ENCODE peak calls at places on chromosomes 13 and 19, in ten cellular contexts. F, V, M, U, K, X, Q, W, Z and D are unnamed samples.

GRCh38 chr13:74114202-74114601 is 20.0 kb downstream of the KLF12 start:
- DNase-seq in W (no peak), F (no peak), Z (no peak), Q (no peak), U (no peak), V (peak), M (no peak), K (no peak), X (no peak), D (no peak)

GRCh38 chr19:18173572-18174294 is at the start of gene IFI30:
- DNase-seq in V (no peak), W (peak), Z (no peak), Q (peak), U (peak), K (peak), F (no peak), X (no peak), M (peak), D (peak)

GRCh38 chr13:33379597-33379996 is 94.0 kb upstream of the STARD13 start:
- DNase-seq in X (no peak), K (no peak), M (no peak), W (no peak), Z (no peak), Q (no peak), V (no peak), U (no peak), F (no peak), D (no peak)

GRCh38 chr13:43316997-43317396 is 293.6 kb downstream of the DNAJC15 start:
- DNase-seq in W (peak), K (no peak), X (no peak), Z (no peak), Q (peak), F (no peak), V (peak), M (no peak), U (no peak), D (peak)

GRCh38 chr13:99055286-99056073 is 77.6 kb upstream of the DOCK9 start:
- DNase-seq in X (no peak), V (no peak), F (no peak), W (no peak), M (no peak), Z (no peak), K (no peak), U (no peak), Q (no peak), D (no peak)

GRCh38 chr19:23409392-23410048 is 14.2 kb upstream of the ZNF91 start:
- DNase-seq in Q (peak), M (no peak), V (no peak), Z (no peak), K (no peak), W (peak), X (no peak), F (no peak), U (no peak), D (no peak)

GRCh38 chr13:91369432-91369831 is 21.9 kb downstream of the MIR17HG start:
- DNase-seq in M (no peak), K (no peak), U (no peak), Z (no peak), F (no peak), W (no peak), X (no peak), Q (no peak), V (peak), D (no peak)

GRCh38 chr13:114073881-114074551 is 58.4 kb downstream of the RASA3 start:
- DNase-seq in K (no peak), Z (no peak), F (no peak), V (no peak), W (no peak), U (no peak), Q (no peak), M (no peak), X (no peak), D (no peak)

GRCh38 chr19:45202637-45203036 is 24.1 kb downstream of the BLOC1S3 start:
- DNase-seq in Z (no peak), F (no peak), Q (no peak), U (no peak), K (no peak), M (no peak), X (no peak), V (no peak), W (no peak), D (no peak)

GRCh38 chr19:38070573-38070972 is 153.4 kb downstream of the DPF1 start:
- DNase-seq in F (no peak), X (no peak), M (no peak), U (no peak), W (no peak), Q (no peak), Z (no peak), K (no peak), V (peak), D (no peak)